ENCODE peak calls at places on chromosomes 3 and 15, in five cellular contexts. H is NCI-H1694; G is GM04503; O is stimulated activated CD8-positive, alpha-beta memory T cell treated with anti-CD3 and anti-CD28 coated beads, Interleukin-4, amount 100 ng/mL, for 1 hour; A is effector memory CD4-positive, alpha-beta T cell. Z is an unnamed sample.
A peak's percentile ranks its signal among the peaks of the same experiment; 100 is the strongest.

GRCh38 chr3:21573291-21573690 is 177.7 kb downstream of the ZNF385D start:
- DNase-seq in G (no peak), O (no peak), H (no peak), A (no peak), Z (no peak)

GRCh38 chr15:64070965-64071851 is 22.4 kb downstream of the CIAO2A start:
- DNase-seq in G (peak; percentile 57), O (no peak), H (no peak), A (no peak), Z (no peak)

GRCh38 chr3:18732474-18732873 is 307.3 kb upstream of the SATB1 start:
- DNase-seq in G (no peak), O (no peak), A (no peak), H (no peak), Z (no peak)

GRCh38 chr3:128859573-128860154 is 19.8 kb upstream of the ACAD9 start:
- DNase-seq in G (no peak), O (no peak), H (no peak), A (no peak), Z (no peak)

GRCh38 chr3:185630182-185630622 is 44.1 kb downstream of the SENP2 start:
- DNase-seq in H (no peak), G (no peak), O (no peak), A (no peak), Z (no peak)

GRCh38 chr3:138349926-138350665 is 1.7 kb downstream of the MRAS start:
- DNase-seq in A (no peak), G (no peak), H (no peak), O (no peak), Z (no peak)

GRCh38 chr3:126103121-126104027 is 19.4 kb upstream of the SLC41A3 start:
- DNase-seq in G (no peak), O (no peak), H (no peak), A (no peak), Z (no peak)

GRCh38 chr3:36540898-36541518 is 160.7 kb downstream of the STAC start:
- DNase-seq in G (no peak), O (no peak), H (no peak), A (no peak), Z (no peak)

GRCh38 chr3:10532939-10533730 is 27.7 kb upstream of the ATP2B2 start:
- DNase-seq in G (no peak), A (no peak), O (no peak), H (no peak), Z (no peak)

GRCh38 chr15:80059786-80060489 is 462 bp downstream of the ZFAND6 start:
- DNase-seq in A (no peak), O (no peak), H (no peak), G (no peak), Z (peak; percentile 76)

GRCh38 chr3:12891985-12892839 is 50.8 kb upstream of the RPL32 start:
- DNase-seq in G (no peak), A (no peak), O (no peak), H (no peak), Z (peak; percentile 33)

GRCh38 chr3:72896996-72897757 is 9.3 kb downstream of the GXYLT2 start:
- DNase-seq in H (no peak), A (no peak), O (no peak), G (no peak), Z (no peak)

GRCh38 chr3:114404590-114404989 is 110.8 kb downstream of the TIGIT start:
- DNase-seq in A (no peak), O (no peak), H (no peak), G (no peak), Z (no peak)

GRCh38 chr3:112417696-112418318 is 81.5 kb downstream of the BTLA start:
- DNase-seq in A (no peak), H (no peak), G (no peak), O (no peak), Z (no peak)

GRCh38 chr3:149621218-149622005 is 36.4 kb downstream of the WWTR1 start:
- DNase-seq in G (peak; percentile 75), H (no peak), A (no peak), O (no peak), Z (no peak)

GRCh38 chr3:79769234-79769633 is 1.4 kb upstream of the ROBO1 start:
- DNase-seq in A (no peak), H (no peak), O (no peak), G (no peak), Z (no peak)

GRCh38 chr3:130786306-130786705 is 39.7 kb upstream of the PIK3R4 start:
- DNase-seq in O (no peak), H (no peak), G (peak; percentile 1), A (no peak), Z (no peak)

GRCh38 chr3:14467723-14468620 is 65.6 kb downstream of the SLC6A6 start:
- DNase-seq in A (peak; percentile 7), G (no peak), H (no peak), O (no peak), Z (no peak)

GRCh38 chr3:23776352-23776891 is 29.3 kb upstream of the UBE2E1 start:
- DNase-seq in A (no peak), O (no peak), G (peak; percentile 82), H (no peak), Z (no peak)

GRCh38 chr3:25589783-25590258 is 74.9 kb downstream of the TOP2B start:
- DNase-seq in O (no peak), A (no peak), G (no peak), H (no peak), Z (no peak)

GRCh38 chr3:141737108-141737507 is 990 bp upstream of the RNF7 start:
- DNase-seq in H (no peak), O (no peak), A (no peak), G (no peak), Z (no peak)

GRCh38 chr3:191774485-191774884 is 313.5 kb downstream of the PYDC2 start:
- DNase-seq in H (no peak), G (peak; percentile 76), A (no peak), O (no peak), Z (no peak)

GRCh38 chr15:95129589-95129988 is 898.2 kb downstream of the MCTP2 start:
- DNase-seq in G (no peak), A (no peak), O (no peak), H (no peak), Z (no peak)

GRCh38 chr15:72146934-72147333 is 28.7 kb downstream of the SENP8 start:
- DNase-seq in H (no peak), A (no peak), G (no peak), O (no peak), Z (no peak)

GRCh38 chr15:94056314-94056713 is 175.0 kb upstream of the MCTP2 start:
- DNase-seq in H (no peak), G (peak; percentile 70), O (no peak), A (no peak), Z (no peak)

GRCh38 chr3:152909180-152909883 is 74.4 kb downstream of the P2RY1 start:
- DNase-seq in H (no peak), O (no peak), G (peak; percentile 8), A (no peak), Z (no peak)

GRCh38 chr15:44243146-44243545 is 45.4 kb upstream of the GOLM2 start:
- DNase-seq in H (no peak), G (no peak), A (no peak), O (no peak), Z (no peak)

GRCh38 chr3:139288266-139288821 is 55.5 kb upstream of the MRPS22 start:
- DNase-seq in H (no peak), O (no peak), G (no peak), A (no peak), Z (no peak)

GRCh38 chr3:184380210-184380626 is 364 bp downstream of the CHRD start:
- DNase-seq in A (no peak), O (no peak), G (no peak), H (peak; percentile 7), Z (peak; percentile 26)

GRCh38 chr15:94840794-94841587 is 609.6 kb downstream of the MCTP2 start:
- DNase-seq in G (no peak), O (no peak), H (no peak), A (no peak), Z (no peak)

GRCh38 chr3:57546616-57547015 is 2.5 kb upstream of the DNAH12 start:
- DNase-seq in A (no peak), O (no peak), G (no peak), H (no peak), Z (no peak)

GRCh38 chr3:50213383-50213782 is 8.3 kb downstream of the SLC38A3 start:
- DNase-seq in H (no peak), A (no peak), G (no peak), O (no peak), Z (no peak)